ENCODE peak calls at places on chromosome 12, in six cellular contexts. One of them, this sample, is unnamed.

GRCh38 chr12:15699886-15700285 is 89.3 kb downstream of the EPS8 start:
- DNase-seq in neuronal stem cell: no peak
- DNase-seq in A549: no peak
- DNase-seq in OCI-LY7: no peak
- DNase-seq in HepG2: no peak
- DNase-seq in osteoblast: no peak
- DNase-seq in this sample: no peak

GRCh38 chr12:81212996-81213696 is 135.3 kb downstream of the ACSS3 start:
- DNase-seq in HepG2: no peak
- DNase-seq in neuronal stem cell: no peak
- DNase-seq in osteoblast: no peak
- DNase-seq in A549: no peak
- DNase-seq in OCI-LY7: no peak
- DNase-seq in this sample: no peak

GRCh38 chr12:100793182-100793581 is 1.4 kb upstream of the ANO4 start:
- DNase-seq in osteoblast: peak; percentile 55
- DNase-seq in neuronal stem cell: no peak
- DNase-seq in HepG2: no peak
- DNase-seq in OCI-LY7: no peak
- DNase-seq in A549: no peak
- DNase-seq in this sample: no peak

GRCh38 chr12:92139634-92140555 is 5.8 kb downstream of the BTG1 start:
- DNase-seq in neuronal stem cell: no peak
- DNase-seq in A549: no peak
- DNase-seq in HepG2: no peak
- DNase-seq in osteoblast: no peak
- DNase-seq in OCI-LY7: no peak
- DNase-seq in this sample: no peak

GRCh38 chr12:113231275-113232231 is 10.3 kb downstream of the TPCN1 start:
- DNase-seq in osteoblast: no peak
- DNase-seq in neuronal stem cell: no peak
- DNase-seq in OCI-LY7: no peak
- DNase-seq in HepG2: peak; percentile 79
- DNase-seq in A549: no peak
- DNase-seq in this sample: no peak

GRCh38 chr12:53701518-53702264 is 25.6 kb downstream of the CALCOCO1 start:
- DNase-seq in A549: peak; percentile 84
- DNase-seq in neuronal stem cell: peak; percentile 67
- DNase-seq in OCI-LY7: peak; percentile 71
- DNase-seq in HepG2: peak; percentile 43
- DNase-seq in osteoblast: peak; percentile 96
- DNase-seq in this sample: peak; percentile 80

GRCh38 chr12:13222076-13222475 is 25.6 kb downstream of the EMP1 start:
- DNase-seq in neuronal stem cell: no peak
- DNase-seq in osteoblast: no peak
- DNase-seq in A549: no peak
- DNase-seq in OCI-LY7: no peak
- DNase-seq in HepG2: no peak
- DNase-seq in this sample: no peak

GRCh38 chr12:569803-570236 is 93.4 kb downstream of the NINJ2 start:
- DNase-seq in neuronal stem cell: peak; percentile 87
- DNase-seq in osteoblast: peak; percentile 99
- DNase-seq in OCI-LY7: peak; percentile 83
- DNase-seq in HepG2: peak; percentile 66
- DNase-seq in A549: peak; percentile 95
- DNase-seq in this sample: peak; percentile 92

GRCh38 chr12:121036810-121037326 is 2.2 kb downstream of the OASL start:
- DNase-seq in HepG2: no peak
- DNase-seq in A549: peak; percentile 41
- DNase-seq in osteoblast: peak; percentile 95
- DNase-seq in neuronal stem cell: no peak
- DNase-seq in OCI-LY7: no peak
- DNase-seq in this sample: no peak

GRCh38 chr12:19458733-19459132 is 19.4 kb downstream of the AEBP2 start:
- DNase-seq in HepG2: no peak
- DNase-seq in OCI-LY7: no peak
- DNase-seq in A549: no peak
- DNase-seq in osteoblast: no peak
- DNase-seq in neuronal stem cell: no peak
- DNase-seq in this sample: no peak

GRCh38 chr12:45105996-45106395 is 55.1 kb upstream of the DBX2 start:
- DNase-seq in neuronal stem cell: no peak
- DNase-seq in OCI-LY7: no peak
- DNase-seq in HepG2: no peak
- DNase-seq in osteoblast: no peak
- DNase-seq in A549: no peak
- DNase-seq in this sample: no peak

GRCh38 chr12:84397846-84398245 is 514.8 kb downstream of the SLC6A15 start:
- DNase-seq in OCI-LY7: no peak
- DNase-seq in HepG2: no peak
- DNase-seq in A549: no peak
- DNase-seq in osteoblast: no peak
- DNase-seq in neuronal stem cell: no peak
- DNase-seq in this sample: no peak

DNA sequence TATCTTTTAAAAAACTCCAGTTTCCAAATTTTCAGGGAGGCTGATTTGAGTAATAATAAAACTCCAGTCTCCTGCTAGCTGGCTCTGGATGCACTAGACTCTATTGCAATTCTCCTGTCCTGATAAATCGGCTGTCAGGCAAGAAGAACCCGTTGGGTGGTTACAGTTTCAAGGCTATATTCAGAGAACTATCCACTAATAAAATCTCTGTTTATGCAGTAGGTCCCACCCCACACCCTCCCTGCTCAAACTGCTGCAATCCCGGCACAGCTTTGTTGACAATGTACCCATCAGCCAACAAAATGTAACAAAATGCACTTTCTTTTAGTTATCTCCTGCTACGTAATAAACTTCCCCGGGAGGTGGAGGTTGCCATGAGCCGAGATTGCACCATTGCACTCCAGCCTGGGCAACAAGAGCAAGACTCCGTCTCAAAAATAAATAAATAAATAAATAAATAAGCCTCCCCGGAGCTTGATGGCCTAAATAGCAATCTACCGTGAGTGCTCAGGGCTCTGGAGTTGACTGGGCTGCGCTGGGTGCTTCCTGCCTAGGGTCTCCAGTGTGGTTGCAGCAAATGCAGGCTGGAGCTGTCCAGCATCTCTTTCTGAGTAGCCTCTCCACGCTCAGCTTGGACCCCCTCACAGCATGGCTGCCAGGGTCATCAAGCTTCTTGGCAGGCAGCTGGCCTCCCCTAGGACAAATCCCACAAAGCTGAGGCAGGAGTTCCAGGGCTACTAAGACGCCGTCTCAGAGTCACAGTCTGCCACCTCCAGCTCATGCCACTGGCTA is 43.2 kb upstream of the FBRSL1 start:
- DNase-seq in A549: no peak
- DNase-seq in HepG2: no peak
- DNase-seq in neuronal stem cell: no peak
- DNase-seq in OCI-LY7: no peak
- DNase-seq in osteoblast: no peak
- DNase-seq in this sample: peak; percentile 38
- H3K4me2 ChIP-seq in A549: peak overlapping the region; percentile 85
- H3K4me2 ChIP-seq in HepG2: no peak overlapping the region
- H3K4me2 ChIP-seq in neuronal stem cell: no peak overlapping the region
- H3K4me2 ChIP-seq in OCI-LY7: peak overlapping the region; percentile 79
- H3K4me2 ChIP-seq in osteoblast: no peak overlapping the region
- H3K4me2 ChIP-seq in this sample: peak overlapping the region; percentile 9

GRCh38 chr12:6334359-6334758 is 7.5 kb downstream of the TNFRSF1A start:
- DNase-seq in A549: no peak
- DNase-seq in OCI-LY7: no peak
- DNase-seq in neuronal stem cell: no peak
- DNase-seq in HepG2: no peak
- DNase-seq in osteoblast: no peak
- DNase-seq in this sample: no peak
- H3K4me3 ChIP-seq in A549: peak overlapping the region; percentile 26
- H3K4me3 ChIP-seq in OCI-LY7: no peak overlapping the region
- H3K4me3 ChIP-seq in neuronal stem cell: no peak overlapping the region
- H3K4me3 ChIP-seq in HepG2: no peak overlapping the region
- H3K4me3 ChIP-seq in osteoblast: peak overlapping the region; percentile 6
- H3K4me3 ChIP-seq in this sample: no peak overlapping the region

DNA sequence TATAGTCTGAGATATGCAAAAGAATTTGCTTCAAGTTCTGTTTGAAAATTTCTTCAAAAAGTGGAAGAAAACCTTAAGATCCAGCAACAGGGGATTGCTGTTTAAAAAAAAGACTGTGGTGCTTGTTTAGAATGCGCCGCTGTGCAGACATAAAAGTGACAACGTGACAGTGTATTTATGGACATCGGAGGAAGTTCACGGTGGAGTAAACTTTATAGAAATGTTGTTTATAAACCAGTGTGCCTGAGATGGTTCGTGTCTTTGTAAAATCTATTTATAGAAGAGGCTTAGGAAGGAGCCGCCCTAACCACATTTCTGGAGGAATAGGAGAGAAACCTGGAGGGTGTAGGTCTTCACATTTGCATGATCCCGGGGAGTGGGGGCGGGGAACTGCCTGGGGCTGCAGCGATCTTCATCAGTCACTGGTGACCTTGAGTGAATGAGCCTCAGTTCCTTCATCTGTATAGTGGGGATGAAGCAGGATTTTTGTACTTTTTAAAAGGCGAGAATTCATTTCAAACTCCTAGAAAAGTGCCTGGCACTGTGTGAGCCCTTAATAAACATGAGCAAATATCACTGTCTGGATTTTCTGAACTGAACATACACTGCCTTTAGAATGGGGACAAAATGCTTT is 27.6 kb downstream of the ADGRD1 start:
- DNase-seq in OCI-LY7: peak; percentile 76
- DNase-seq in neuronal stem cell: no peak
- DNase-seq in A549: no peak
- DNase-seq in HepG2: no peak
- DNase-seq in osteoblast: no peak
- DNase-seq in this sample: no peak
- H3K27ac ChIP-seq in OCI-LY7: peak overlapping the region; percentile 97
- H3K27ac ChIP-seq in neuronal stem cell: no peak overlapping the region
- H3K27ac ChIP-seq in A549: no peak overlapping the region
- H3K27ac ChIP-seq in HepG2: no peak overlapping the region
- H3K27ac ChIP-seq in osteoblast: no peak overlapping the region
- H3K27ac ChIP-seq in this sample: no peak overlapping the region

DNA sequence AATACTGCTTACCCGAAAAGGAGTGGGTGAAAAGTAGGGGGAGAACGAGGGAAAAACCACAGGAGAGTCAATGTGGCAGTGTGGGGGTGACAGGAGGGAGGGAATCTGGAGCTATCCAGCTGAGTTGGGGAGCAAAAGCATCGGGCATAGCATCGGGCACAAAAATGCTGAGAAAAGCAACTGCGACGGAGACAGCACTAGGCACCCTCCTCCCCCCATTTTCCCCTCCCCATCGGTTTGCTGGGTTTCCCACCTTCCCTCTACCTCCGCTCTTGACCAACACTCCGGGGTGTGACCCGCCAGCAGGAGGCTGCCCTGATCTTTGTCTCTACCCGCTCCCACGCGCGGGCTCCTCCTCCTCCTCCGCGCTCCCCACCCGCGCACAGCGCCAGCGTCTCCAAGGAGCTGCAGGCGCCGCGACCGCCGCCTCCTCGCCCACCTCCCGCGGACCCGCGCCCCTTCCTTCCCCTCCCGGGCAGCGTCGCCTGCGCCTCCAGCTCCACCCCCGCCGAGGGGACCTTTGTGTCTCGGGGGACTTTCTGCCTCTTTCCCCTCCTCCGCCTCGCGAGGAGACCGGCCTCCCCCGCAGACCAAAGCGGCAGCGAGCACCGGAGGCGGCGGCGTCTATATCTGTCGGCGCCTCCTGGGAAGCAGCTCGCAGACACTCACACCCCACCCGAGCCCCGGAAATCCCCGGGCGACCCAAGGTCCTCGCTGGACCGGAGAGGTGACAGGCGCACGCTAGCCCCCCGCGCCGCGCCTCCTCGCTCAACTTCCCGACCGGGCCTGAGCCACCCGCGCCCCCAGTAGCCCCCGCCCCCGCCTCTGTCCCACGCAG is 939 bp downstream of the CDK17 start:
- DNase-seq in A549: peak; percentile 70
- DNase-seq in HepG2: peak; percentile 10
- DNase-seq in OCI-LY7: peak; percentile 80
- DNase-seq in neuronal stem cell: peak; percentile 68
- DNase-seq in osteoblast: peak; percentile 92
- DNase-seq in this sample: peak; percentile 82
- H3K4me2 ChIP-seq in A549: peak overlapping the region; percentile 80
- H3K4me2 ChIP-seq in HepG2: peak overlapping the region; percentile 79
- H3K4me2 ChIP-seq in OCI-LY7: peak overlapping the region; percentile 98
- H3K4me2 ChIP-seq in neuronal stem cell: peak overlapping the region; percentile 71
- H3K4me2 ChIP-seq in osteoblast: peak overlapping the region; percentile 87
- H3K4me2 ChIP-seq in this sample: peak overlapping the region; percentile 92

GRCh38 chr12:4910502-4911315 is 1.0 kb downstream of the KCNA1 start:
- DNase-seq in OCI-LY7: no peak
- DNase-seq in HepG2: no peak
- DNase-seq in neuronal stem cell: no peak
- DNase-seq in osteoblast: peak; percentile 76
- DNase-seq in A549: no peak
- DNase-seq in this sample: peak; percentile 20

GRCh38 chr12:4908694-4909396 is 860 bp upstream of the KCNA1 start:
- DNase-seq in OCI-LY7: no peak
- DNase-seq in HepG2: no peak
- DNase-seq in neuronal stem cell: peak; percentile 89
- DNase-seq in A549: no peak
- DNase-seq in osteoblast: peak; percentile 45
- DNase-seq in this sample: peak; percentile 97

GRCh38 chr12:4909734-4910501 is at the start of gene KCNA1:
- DNase-seq in HepG2: no peak
- DNase-seq in osteoblast: peak; percentile 67
- DNase-seq in A549: no peak
- DNase-seq in neuronal stem cell: peak; percentile 33
- DNase-seq in OCI-LY7: no peak
- DNase-seq in this sample: peak; percentile 68

GRCh38 chr12:4911316-4911994 is 1.8 kb downstream of the KCNA1 start:
- DNase-seq in neuronal stem cell: no peak
- DNase-seq in osteoblast: peak; percentile 45
- DNase-seq in OCI-LY7: no peak
- DNase-seq in HepG2: no peak
- DNase-seq in A549: no peak
- DNase-seq in this sample: no peak

DNA sequence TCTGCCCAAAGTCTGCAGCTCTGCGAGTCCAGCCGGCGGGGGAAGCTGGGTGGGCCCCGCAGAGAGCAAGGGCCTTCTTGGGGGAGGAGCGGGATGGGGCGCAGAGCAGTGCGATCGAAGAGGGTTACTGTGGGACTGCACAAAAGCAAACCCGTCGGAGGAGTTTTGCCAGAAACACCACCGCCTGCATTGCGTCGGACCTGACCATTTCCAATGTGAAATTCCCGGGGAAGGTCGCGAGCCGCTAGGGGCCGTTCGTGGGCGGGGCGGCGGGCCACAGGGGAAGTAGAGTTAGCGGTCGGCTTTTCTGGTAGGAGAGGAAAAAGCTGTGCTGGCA is 340 bp upstream of the KCNA1 start:
- DNase-seq in osteoblast: peak; percentile 35
- DNase-seq in HepG2: no peak
- DNase-seq in neuronal stem cell: no peak
- DNase-seq in OCI-LY7: no peak
- DNase-seq in A549: no peak
- DNase-seq in this sample: peak; percentile 58
- H3K4me3 ChIP-seq in osteoblast: no peak overlapping the region
- H3K4me3 ChIP-seq in HepG2: no peak overlapping the region
- H3K4me3 ChIP-seq in neuronal stem cell: no peak overlapping the region
- H3K4me3 ChIP-seq in OCI-LY7: no peak overlapping the region
- H3K4me3 ChIP-seq in A549: no peak overlapping the region
- H3K4me3 ChIP-seq in this sample: peak overlapping the region; percentile 62

GRCh38 chr12:29164477-29165163 is 15.5 kb downstream of the FAR2 start:
- DNase-seq in osteoblast: peak; percentile 93
- DNase-seq in neuronal stem cell: no peak
- DNase-seq in HepG2: no peak
- DNase-seq in OCI-LY7: peak; percentile 49
- DNase-seq in A549: no peak
- DNase-seq in this sample: no peak
- H3K27ac ChIP-seq in osteoblast: peak overlapping the region; percentile 19
- H3K27ac ChIP-seq in neuronal stem cell: no peak overlapping the region
- H3K27ac ChIP-seq in HepG2: no peak overlapping the region
- H3K27ac ChIP-seq in OCI-LY7: peak overlapping the region; percentile 31
- H3K27ac ChIP-seq in A549: no peak overlapping the region
- H3K27ac ChIP-seq in this sample: no peak overlapping the region